ENCODE peak calls at places on chromosomes 1 and 21, in eight cellular contexts. One of them, this sample, is unnamed.

GRCh38 chr1:97366986-97367385 is 553.8 kb downstream of the DPYD start:
- DNase-seq in upper lobe of right lung: no peak
- DNase-seq in Calu3: no peak
- DNase-seq in psoas muscle: no peak
- DNase-seq in tibial nerve: no peak
- DNase-seq in adrenal gland: no peak
- DNase-seq in heart left ventricle: no peak
- DNase-seq in WERI-Rb-1: no peak
- DNase-seq in this sample: no peak

GRCh38 chr1:13687361-13687760 is 12.6 kb upstream of the PRDM2 start:
- DNase-seq in upper lobe of right lung: no peak
- DNase-seq in Calu3: no peak
- DNase-seq in psoas muscle: no peak
- DNase-seq in tibial nerve: no peak
- DNase-seq in adrenal gland: no peak
- DNase-seq in heart left ventricle: no peak
- DNase-seq in WERI-Rb-1: no peak
- DNase-seq in this sample: no peak

GRCh38 chr1:180249725-180250498 is 19.8 kb downstream of the LHX4 start:
- DNase-seq in upper lobe of right lung: peak
- DNase-seq in Calu3: no peak
- DNase-seq in psoas muscle: peak
- DNase-seq in tibial nerve: no peak
- DNase-seq in adrenal gland: no peak
- DNase-seq in heart left ventricle: no peak
- DNase-seq in WERI-Rb-1: no peak
- DNase-seq in this sample: no peak

GRCh38 chr1:234604726-234605492 is 5.1 kb downstream of the IRF2BP2 start:
- DNase-seq in upper lobe of right lung: no peak
- DNase-seq in Calu3: no peak
- DNase-seq in psoas muscle: no peak
- DNase-seq in tibial nerve: no peak
- DNase-seq in adrenal gland: no peak
- DNase-seq in heart left ventricle: no peak
- DNase-seq in WERI-Rb-1: no peak
- DNase-seq in this sample: no peak

GRCh38 chr1:203165800-203166161 is 9.8 kb downstream of the MYBPH start:
- DNase-seq in upper lobe of right lung: no peak
- DNase-seq in Calu3: no peak
- DNase-seq in psoas muscle: no peak
- DNase-seq in tibial nerve: no peak
- DNase-seq in adrenal gland: no peak
- DNase-seq in heart left ventricle: no peak
- DNase-seq in WERI-Rb-1: no peak
- DNase-seq in this sample: no peak

GRCh38 chr1:116676291-116676690 is 8.8 kb upstream of the IGSF3 start:
- DNase-seq in upper lobe of right lung: no peak
- DNase-seq in Calu3: no peak
- DNase-seq in psoas muscle: no peak
- DNase-seq in tibial nerve: no peak
- DNase-seq in adrenal gland: no peak
- DNase-seq in heart left ventricle: no peak
- DNase-seq in WERI-Rb-1: no peak
- DNase-seq in this sample: no peak

GRCh38 chr1:108722292-108722691 is 9.6 kb downstream of the FNDC7 start:
- DNase-seq in upper lobe of right lung: no peak
- DNase-seq in Calu3: no peak
- DNase-seq in psoas muscle: no peak
- DNase-seq in tibial nerve: no peak
- DNase-seq in adrenal gland: no peak
- DNase-seq in heart left ventricle: no peak
- DNase-seq in WERI-Rb-1: no peak
- DNase-seq in this sample: no peak

GRCh38 chr1:196180847-196181593 is 427.2 kb downstream of the KCNT2 start:
- DNase-seq in upper lobe of right lung: no peak
- DNase-seq in Calu3: peak
- DNase-seq in psoas muscle: no peak
- DNase-seq in tibial nerve: no peak
- DNase-seq in adrenal gland: peak
- DNase-seq in heart left ventricle: no peak
- DNase-seq in WERI-Rb-1: no peak
- DNase-seq in this sample: no peak

GRCh38 chr1:68051475-68051874 is 1.0 kb upstream of the DIRAS3 start:
- DNase-seq in upper lobe of right lung: no peak
- DNase-seq in Calu3: no peak
- DNase-seq in psoas muscle: peak
- DNase-seq in tibial nerve: no peak
- DNase-seq in adrenal gland: peak
- DNase-seq in heart left ventricle: peak
- DNase-seq in WERI-Rb-1: no peak
- DNase-seq in this sample: no peak

GRCh38 chr1:246142320-246142893 is 364.7 kb downstream of the SMYD3 start:
- DNase-seq in upper lobe of right lung: no peak
- DNase-seq in Calu3: peak
- DNase-seq in psoas muscle: no peak
- DNase-seq in tibial nerve: no peak
- DNase-seq in adrenal gland: no peak
- DNase-seq in heart left ventricle: no peak
- DNase-seq in WERI-Rb-1: no peak
- DNase-seq in this sample: no peak

GRCh38 chr1:19563336-19564097 is 78.2 kb upstream of the CAPZB start:
- DNase-seq in upper lobe of right lung: peak
- DNase-seq in Calu3: no peak
- DNase-seq in psoas muscle: peak
- DNase-seq in tibial nerve: peak
- DNase-seq in adrenal gland: peak
- DNase-seq in heart left ventricle: peak
- DNase-seq in WERI-Rb-1: no peak
- DNase-seq in this sample: no peak

GRCh38 chr1:225481738-225482137 is 53.9 kb upstream of the LBR start:
- DNase-seq in upper lobe of right lung: no peak
- DNase-seq in Calu3: no peak
- DNase-seq in psoas muscle: no peak
- DNase-seq in tibial nerve: no peak
- DNase-seq in adrenal gland: no peak
- DNase-seq in heart left ventricle: no peak
- DNase-seq in WERI-Rb-1: no peak
- DNase-seq in this sample: no peak

GRCh38 chr1:89865498-89866385 is 44.9 kb downstream of the LRRC8D start:
- DNase-seq in upper lobe of right lung: no peak
- DNase-seq in Calu3: peak
- DNase-seq in psoas muscle: no peak
- DNase-seq in tibial nerve: no peak
- DNase-seq in adrenal gland: peak
- DNase-seq in heart left ventricle: no peak
- DNase-seq in WERI-Rb-1: no peak
- DNase-seq in this sample: no peak

GRCh38 chr1:180912801-180913616 is at the start of gene KIAA1614:
- DNase-seq in upper lobe of right lung: peak
- DNase-seq in Calu3: peak
- DNase-seq in psoas muscle: peak
- DNase-seq in tibial nerve: no peak
- DNase-seq in adrenal gland: peak
- DNase-seq in heart left ventricle: peak
- DNase-seq in WERI-Rb-1: no peak
- DNase-seq in this sample: no peak

GRCh38 chr1:151311589-151312331 is 15.5 kb downstream of the PI4KB start:
- DNase-seq in upper lobe of right lung: no peak
- DNase-seq in Calu3: peak
- DNase-seq in psoas muscle: peak
- DNase-seq in tibial nerve: peak
- DNase-seq in adrenal gland: peak
- DNase-seq in heart left ventricle: peak
- DNase-seq in WERI-Rb-1: no peak
- DNase-seq in this sample: no peak

GRCh38 chr1:203888807-203889251 is 27.4 kb downstream of the SNRPE start:
- DNase-seq in upper lobe of right lung: no peak
- DNase-seq in Calu3: no peak
- DNase-seq in psoas muscle: no peak
- DNase-seq in tibial nerve: no peak
- DNase-seq in adrenal gland: no peak
- DNase-seq in heart left ventricle: no peak
- DNase-seq in WERI-Rb-1: no peak
- DNase-seq in this sample: no peak

GRCh38 chr1:192476802-192477298 is 98.7 kb upstream of the RGS1 start:
- DNase-seq in upper lobe of right lung: no peak
- DNase-seq in Calu3: peak
- DNase-seq in psoas muscle: no peak
- DNase-seq in tibial nerve: peak
- DNase-seq in adrenal gland: peak
- DNase-seq in heart left ventricle: peak
- DNase-seq in WERI-Rb-1: no peak
- DNase-seq in this sample: no peak

GRCh38 chr21:33915368-33916199 is at the start of gene ATP5PO:
- DNase-seq in upper lobe of right lung: peak
- DNase-seq in Calu3: peak
- DNase-seq in psoas muscle: peak
- DNase-seq in tibial nerve: peak
- DNase-seq in adrenal gland: peak
- DNase-seq in heart left ventricle: peak
- DNase-seq in WERI-Rb-1: peak
- DNase-seq in this sample: peak
- TF ChIP-seq CTCF in upper lobe of right lung: no peak
- TF ChIP-seq CTCF in Calu3: no peak
- TF ChIP-seq CTCF in psoas muscle: no peak
- TF ChIP-seq CTCF in tibial nerve: peak
- TF ChIP-seq CTCF in adrenal gland: peak
- TF ChIP-seq CTCF in heart left ventricle: no peak
- TF ChIP-seq CTCF in WERI-Rb-1: no peak
- TF ChIP-seq CTCF in this sample: no peak

DNA sequence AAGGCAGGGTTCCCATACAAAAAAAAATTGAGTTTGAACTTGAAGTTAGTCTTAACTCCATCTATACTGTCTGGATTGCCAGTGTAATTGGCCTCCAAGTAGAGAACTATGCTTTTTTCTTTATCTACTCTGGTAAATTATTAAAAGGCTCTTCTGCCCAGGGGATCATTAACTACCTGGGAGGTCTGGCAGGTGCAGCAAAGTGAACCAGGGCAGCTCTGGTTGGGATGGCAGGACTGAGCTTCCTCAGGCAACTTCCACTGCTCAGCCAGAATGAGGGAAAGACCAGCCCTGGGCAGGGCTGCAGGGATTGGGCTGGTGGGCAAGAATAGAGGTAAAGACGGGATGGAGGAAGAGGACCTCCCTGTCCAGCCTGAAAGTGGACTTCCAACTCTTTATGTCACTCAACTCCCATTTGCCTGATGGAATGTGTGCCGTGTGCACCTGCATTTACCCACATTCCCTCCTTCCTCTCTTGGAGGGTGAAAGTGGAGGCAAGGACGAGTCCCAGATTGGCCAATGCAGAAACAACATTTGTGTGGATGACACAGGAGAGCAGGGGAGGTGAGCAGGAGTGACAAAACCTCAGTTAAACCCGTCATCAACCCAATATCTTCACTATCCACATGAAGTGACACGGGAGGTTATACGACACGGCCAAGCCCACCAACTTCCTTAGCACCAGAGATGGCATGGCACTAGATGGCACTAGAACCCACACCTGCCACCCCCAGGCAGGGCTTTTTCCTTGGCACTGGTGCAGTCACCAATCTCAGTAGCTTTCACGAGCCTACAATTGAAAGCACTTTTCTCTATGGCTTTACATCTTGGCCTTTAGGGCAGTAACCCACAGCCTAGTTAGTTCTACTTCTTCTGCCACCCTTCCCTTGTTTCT is 25.2 kb downstream of the CCN1 start:
- DNase-seq in upper lobe of right lung: no peak
- DNase-seq in Calu3: peak
- DNase-seq in psoas muscle: no peak
- DNase-seq in tibial nerve: no peak
- DNase-seq in adrenal gland: no peak
- DNase-seq in heart left ventricle: no peak
- DNase-seq in WERI-Rb-1: no peak
- DNase-seq in this sample: no peak
- TF ChIP-seq CTCF in upper lobe of right lung: no peak
- TF ChIP-seq CTCF in Calu3: no peak
- TF ChIP-seq CTCF in psoas muscle: no peak
- TF ChIP-seq CTCF in tibial nerve: no peak
- TF ChIP-seq CTCF in adrenal gland: no peak
- TF ChIP-seq CTCF in heart left ventricle: peak
- TF ChIP-seq CTCF in WERI-Rb-1: no peak
- TF ChIP-seq CTCF in this sample: no peak

GRCh38 chr1:24849653-24850295 is 80.3 kb downstream of the RUNX3 start:
- DNase-seq in upper lobe of right lung: no peak
- DNase-seq in Calu3: peak
- DNase-seq in psoas muscle: no peak
- DNase-seq in tibial nerve: no peak
- DNase-seq in adrenal gland: no peak
- DNase-seq in heart left ventricle: no peak
- DNase-seq in WERI-Rb-1: peak
- DNase-seq in this sample: no peak
- TF ChIP-seq CTCF in upper lobe of right lung: peak
- TF ChIP-seq CTCF in Calu3: no peak
- TF ChIP-seq CTCF in psoas muscle: no peak
- TF ChIP-seq CTCF in tibial nerve: no peak
- TF ChIP-seq CTCF in adrenal gland: no peak
- TF ChIP-seq CTCF in heart left ventricle: peak
- TF ChIP-seq CTCF in WERI-Rb-1: peak
- TF ChIP-seq CTCF in this sample: no peak

GRCh38 chr1:66332524-66332853 is 201.5 kb upstream of the SGIP1 start:
- DNase-seq in upper lobe of right lung: no peak
- DNase-seq in Calu3: no peak
- DNase-seq in psoas muscle: no peak
- DNase-seq in tibial nerve: no peak
- DNase-seq in adrenal gland: no peak
- DNase-seq in heart left ventricle: no peak
- DNase-seq in WERI-Rb-1: no peak
- DNase-seq in this sample: no peak

GRCh38 chr1:66333463-66334232 is 200.3 kb upstream of the SGIP1 start:
- DNase-seq in upper lobe of right lung: no peak
- DNase-seq in Calu3: no peak
- DNase-seq in psoas muscle: peak
- DNase-seq in tibial nerve: no peak
- DNase-seq in adrenal gland: no peak
- DNase-seq in heart left ventricle: peak
- DNase-seq in WERI-Rb-1: no peak
- DNase-seq in this sample: no peak

GRCh38 chr1:66327582-66327981 is 206.4 kb upstream of the SGIP1 start:
- DNase-seq in upper lobe of right lung: no peak
- DNase-seq in Calu3: no peak
- DNase-seq in psoas muscle: no peak
- DNase-seq in tibial nerve: no peak
- DNase-seq in adrenal gland: no peak
- DNase-seq in heart left ventricle: no peak
- DNase-seq in WERI-Rb-1: no peak
- DNase-seq in this sample: no peak

GRCh38 chr1:66331641-66332523 is 202.1 kb upstream of the SGIP1 start:
- DNase-seq in upper lobe of right lung: peak
- DNase-seq in Calu3: peak
- DNase-seq in psoas muscle: peak
- DNase-seq in tibial nerve: peak
- DNase-seq in adrenal gland: peak
- DNase-seq in heart left ventricle: peak
- DNase-seq in WERI-Rb-1: no peak
- DNase-seq in this sample: no peak

DNA sequence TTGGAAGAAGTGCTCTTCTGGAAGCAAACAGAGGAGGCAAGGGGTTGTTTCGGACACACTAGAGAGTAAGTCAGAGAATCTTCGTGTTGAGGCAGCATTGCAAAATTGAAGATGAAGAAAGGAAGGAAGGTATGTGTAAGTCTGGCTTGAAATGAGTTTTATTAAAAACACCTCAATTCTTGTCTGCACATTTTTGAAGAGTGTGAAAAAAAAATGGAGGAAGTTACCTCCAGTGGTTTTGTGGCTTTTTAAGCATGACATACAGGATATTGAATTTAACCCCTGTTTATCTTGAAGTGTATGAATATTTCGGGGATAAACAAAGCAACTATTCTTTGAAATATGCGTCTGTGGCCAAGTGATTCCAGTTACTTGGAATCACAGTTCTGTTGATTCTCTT is 203.2 kb upstream of the SGIP1 start:
- DNase-seq in upper lobe of right lung: no peak
- DNase-seq in Calu3: no peak
- DNase-seq in psoas muscle: no peak
- DNase-seq in tibial nerve: no peak
- DNase-seq in adrenal gland: no peak
- DNase-seq in heart left ventricle: no peak
- DNase-seq in WERI-Rb-1: no peak
- DNase-seq in this sample: no peak
- TF ChIP-seq CTCF in upper lobe of right lung: no peak
- TF ChIP-seq CTCF in Calu3: no peak
- TF ChIP-seq CTCF in psoas muscle: no peak
- TF ChIP-seq CTCF in tibial nerve: no peak
- TF ChIP-seq CTCF in adrenal gland: no peak
- TF ChIP-seq CTCF in heart left ventricle: no peak
- TF ChIP-seq CTCF in WERI-Rb-1: no peak
- TF ChIP-seq CTCF in this sample: no peak